ENCODE peak calls at places on chromosomes 7 and 10, in five cellular contexts. I is CD4-positive, alpha-beta T cell; Y is progenitor cell of endocrine pancreas; P is H4; M is ELR. J is an unnamed sample.

GRCh38 chr7:20310963-20311742 is 19.5 kb upstream of the ITGB8 start:
- DNase-seq in I (no peak), Y (no peak), P (peak), M (peak), J (no peak)

GRCh38 chr10:95315509-95315908 is 24.7 kb upstream of the PDLIM1 start:
- DNase-seq in I (no peak), Y (no peak), P (no peak), M (no peak), J (no peak)

GRCh38 chr7:91759205-91759863 is 121.2 kb downstream of the MTERF1 start:
- DNase-seq in I (no peak), Y (peak), P (peak), M (peak), J (no peak)

GRCh38 chr7:43199333-43199732 is 86.9 kb downstream of the HECW1 start:
- DNase-seq in I (no peak), Y (no peak), P (peak), M (peak), J (no peak)

GRCh38 chr10:126137557-126138221 is 241.3 kb downstream of the FANK1 start:
- DNase-seq in I (no peak), Y (no peak), P (no peak), M (peak), J (no peak)

GRCh38 chr10:3525832-3526449 is 259.1 kb downstream of the KLF6 start:
- DNase-seq in I (no peak), Y (no peak), P (peak), M (peak), J (no peak)

GRCh38 chr7:27601217-27601616 is 61.5 kb downstream of the HIBADH start:
- DNase-seq in I (no peak), Y (no peak), P (no peak), M (no peak), J (no peak)

GRCh38 chr7:154672659-154673415 is 330.1 kb downstream of the PAXIP1 start:
- DNase-seq in I (no peak), Y (no peak), P (no peak), M (no peak), J (no peak)

GRCh38 chr10:103451091-103451801 is 924 bp downstream of the CALHM2 start:
- DNase-seq in I (peak), Y (no peak), P (peak), M (peak), J (peak)

GRCh38 chr7:29588212-29588611 is 24.6 kb downstream of the PRR15 start:
- DNase-seq in I (no peak), Y (no peak), P (no peak), M (no peak), J (no peak)

GRCh38 chr10:118792501-118792900 is 37.7 kb upstream of the CACUL1 start:
- DNase-seq in I (no peak), Y (no peak), P (peak), M (no peak), J (no peak)

GRCh38 chr7:1725199-1725701 is 55.2 kb downstream of the ELFN1 start:
- DNase-seq in I (no peak), Y (no peak), P (no peak), M (no peak), J (peak)

GRCh38 chr7:96558530-96558929 is 151.1 kb downstream of the SEM1 start:
- DNase-seq in I (no peak), Y (no peak), P (no peak), M (peak), J (no peak)

GRCh38 chr10:129697463-129698247 is 230.6 kb downstream of the MGMT start:
- DNase-seq in I (no peak), Y (no peak), P (no peak), M (no peak), J (no peak)

GRCh38 chr10:3251172-3251571 is 78.6 kb upstream of the PITRM1 start:
- DNase-seq in I (no peak), Y (no peak), P (no peak), M (no peak), J (no peak)

GRCh38 chr7:55254242-55254595 is 110.9 kb upstream of the LANCL2 start:
- DNase-seq in I (no peak), Y (no peak), P (no peak), M (no peak), J (no peak)